ENCODE peak calls at places on chromosomes 6 and 20, in seven cellular contexts. J, I, N, X, A, K and O are unnamed samples.

GRCh38 chr6:154543638-154544037 is 33.2 kb upstream of the CNKSR3 start:
- DNase-seq in N (no peak), A (peak), J (no peak), K (no peak), X (no peak), I (no peak), O (no peak)

GRCh38 chr20:38847840-38848239 is 42.3 kb downstream of the PPP1R16B start:
- DNase-seq in I (no peak), J (no peak), A (no peak), K (no peak), N (no peak), X (no peak), O (no peak)

GRCh38 chr6:1481326-1481725 is 92.0 kb downstream of the FOXF2 start:
- DNase-seq in X (no peak), A (peak), I (peak), J (no peak), N (no peak), K (peak), O (peak)

GRCh38 chr6:85360794-85361642 is 88.9 kb upstream of the NT5E start:
- DNase-seq in J (peak), X (no peak), N (peak), A (peak), K (peak), I (peak), O (peak)

GRCh38 chr6:4295058-4295788 is 159.8 kb upstream of the ECI2 start:
- DNase-seq in A (no peak), I (no peak), K (no peak), X (no peak), J (no peak), N (no peak), O (no peak)

GRCh38 chr20:19396466-19397081 is 184.1 kb downstream of the SLC24A3 start:
- DNase-seq in N (no peak), A (no peak), J (no peak), I (no peak), X (no peak), K (no peak), O (no peak)

GRCh38 chr6:52392944-52393343 is 27.2 kb upstream of the EFHC1 start:
- DNase-seq in N (no peak), I (no peak), A (peak), X (no peak), J (no peak), K (peak), O (no peak)

GRCh38 chr6:89299451-89299850 is 15.6 kb downstream of the GABRR2 start:
- DNase-seq in J (no peak), X (no peak), N (peak), A (no peak), I (peak), K (peak), O (no peak)

GRCh38 chr6:152305672-152306071 is 331.5 kb downstream of the SYNE1 start:
- DNase-seq in K (no peak), N (no peak), X (no peak), I (no peak), A (no peak), J (no peak), O (no peak)

GRCh38 chr20:34524426-34524825 is 8.2 kb downstream of the DYNLRB1 start:
- DNase-seq in I (no peak), N (no peak), J (no peak), K (no peak), X (no peak), A (no peak), O (no peak)

GRCh38 chr6:121760640-121761213 is 325.3 kb downstream of the GJA1 start:
- DNase-seq in A (no peak), K (no peak), J (no peak), I (no peak), X (no peak), N (peak), O (no peak)
- H3K27ac ChIP-seq in A (no peak), K (no peak), J (no peak), I (no peak), X (no peak), N (no peak), O (no peak)

DNA sequence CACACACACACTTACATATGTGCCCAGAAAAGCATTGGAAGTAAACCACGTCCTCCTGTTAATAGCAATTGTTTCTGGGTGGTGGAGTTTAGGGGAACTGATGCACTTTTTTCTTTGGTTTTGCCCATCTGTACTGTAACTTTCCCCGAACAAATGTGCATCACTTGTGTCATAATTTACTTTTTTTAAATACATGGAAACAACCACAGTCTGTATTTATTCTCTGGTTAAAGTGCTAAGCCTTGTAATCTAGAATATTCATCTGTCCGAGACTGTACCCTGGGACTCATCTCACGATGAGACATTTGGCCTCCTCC is 61.5 kb upstream of the CD93 start:
- DNase-seq in I (no peak), J (no peak), N (no peak), K (no peak), X (no peak), A (no peak), O (no peak)
- H3K27ac ChIP-seq in I (peak), J (no peak), N (no peak), K (peak), X (no peak), A (no peak), O (peak)

DNA sequence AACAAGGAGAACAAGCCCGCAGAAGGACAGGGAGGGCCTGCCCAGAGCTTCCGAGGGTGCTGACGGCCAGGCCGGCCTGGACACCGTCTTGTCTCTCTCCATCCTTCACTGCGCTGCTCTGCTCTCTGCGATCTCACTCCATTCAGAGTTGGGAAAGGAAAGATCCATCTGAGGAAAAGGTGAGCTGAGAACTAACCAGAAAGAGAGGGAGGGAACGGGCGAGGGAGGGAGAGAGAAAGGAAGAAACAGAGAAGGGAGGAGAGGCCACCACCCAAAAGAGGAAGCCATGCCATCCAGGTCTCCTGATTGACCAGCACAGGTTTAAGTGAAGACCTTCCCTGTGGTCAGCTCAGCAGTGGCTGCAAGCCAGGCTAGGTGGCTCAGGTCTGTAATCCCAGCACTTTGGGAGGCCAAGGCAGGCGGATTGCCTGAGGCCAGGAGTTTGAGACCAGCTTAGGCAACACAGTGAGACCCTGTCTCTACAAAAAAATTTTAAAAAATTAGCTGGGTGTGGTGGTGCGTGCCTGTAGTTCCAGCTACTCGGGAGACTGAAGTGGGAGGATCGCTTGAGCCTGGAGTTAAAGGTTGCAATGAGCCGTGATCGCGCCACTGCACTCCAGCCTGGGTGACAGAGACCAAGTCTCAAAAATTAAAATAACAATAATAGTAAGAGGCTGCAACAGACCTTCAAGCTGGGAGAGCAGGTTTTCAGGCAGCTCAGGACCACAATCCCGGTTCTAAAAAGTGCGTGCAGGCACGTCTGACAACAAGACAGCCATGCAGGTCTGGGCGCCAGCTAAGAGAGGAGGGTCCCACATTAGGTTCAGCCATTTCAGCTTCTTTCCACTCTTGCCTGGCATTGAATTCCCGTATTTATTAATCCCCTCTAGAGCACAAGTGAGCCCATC is 34.2 kb upstream of the DLGAP4 start:
- DNase-seq in J (no peak), N (no peak), I (no peak), K (no peak), A (no peak), X (no peak), O (no peak)
- H3K27ac ChIP-seq in J (no peak), N (no peak), I (no peak), K (no peak), A (no peak), X (no peak), O (no peak)

GRCh38 chr6:12419626-12420272 is 129.6 kb downstream of the EDN1 start:
- DNase-seq in I (peak), X (no peak), J (no peak), K (no peak), N (no peak), A (no peak), O (no peak)

GRCh38 chr6:12421596-12421995 is 131.4 kb downstream of the EDN1 start:
- DNase-seq in X (no peak), N (no peak), A (no peak), J (no peak), K (no peak), I (no peak), O (no peak)

GRCh38 chr6:12422848-12423247 is 132.7 kb downstream of the EDN1 start:
- DNase-seq in N (no peak), X (no peak), I (no peak), K (no peak), A (no peak), J (no peak), O (no peak)

GRCh38 chr6:12420626-12421025 is 130.5 kb downstream of the EDN1 start:
- DNase-seq in J (no peak), I (peak), A (no peak), X (no peak), N (no peak), K (peak), O (no peak)

DNA sequence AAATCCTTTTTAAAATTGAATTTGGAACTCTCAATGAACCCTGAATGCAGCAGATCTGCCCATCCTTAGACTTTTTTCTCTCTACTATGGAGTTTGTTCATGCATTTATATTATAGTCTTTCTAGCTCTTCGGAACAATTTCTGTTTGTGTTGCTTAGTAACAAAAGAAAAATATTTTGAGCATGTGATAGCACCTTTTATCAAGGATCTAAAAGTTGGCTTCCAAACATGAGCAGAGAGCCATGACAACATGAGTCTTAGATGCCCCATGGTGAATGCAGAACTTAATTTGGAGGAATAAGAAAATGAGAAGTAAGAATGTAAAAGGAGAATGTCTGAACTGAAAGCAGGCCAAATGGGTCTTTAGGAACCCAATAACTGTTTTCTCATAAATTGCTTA is 133.7 kb downstream of the EDN1 start:
- DNase-seq in N (no peak), J (no peak), X (no peak), A (peak), I (peak), K (no peak), O (no peak)
- H3K27ac ChIP-seq in N (no peak), J (no peak), X (no peak), A (no peak), I (peak), K (no peak), O (no peak)

GRCh38 chr6:25137497-25137896 is 141.7 kb upstream of the CARMIL1 start:
- DNase-seq in A (peak), J (no peak), K (no peak), N (no peak), I (no peak), X (no peak), O (no peak)

GRCh38 chr6:25136879-25137278 is 142.3 kb upstream of the CARMIL1 start:
- DNase-seq in N (no peak), K (no peak), X (no peak), A (peak), I (no peak), J (peak), O (no peak)

GRCh38 chr6:25132934-25133333 is 146.2 kb upstream of the CARMIL1 start:
- DNase-seq in I (no peak), K (no peak), J (no peak), X (no peak), N (peak), A (no peak), O (no peak)

GRCh38 chr6:25130518-25130917 is 148.7 kb upstream of the CARMIL1 start:
- DNase-seq in I (no peak), K (no peak), A (peak), N (no peak), X (no peak), J (no peak), O (no peak)

DNA sequence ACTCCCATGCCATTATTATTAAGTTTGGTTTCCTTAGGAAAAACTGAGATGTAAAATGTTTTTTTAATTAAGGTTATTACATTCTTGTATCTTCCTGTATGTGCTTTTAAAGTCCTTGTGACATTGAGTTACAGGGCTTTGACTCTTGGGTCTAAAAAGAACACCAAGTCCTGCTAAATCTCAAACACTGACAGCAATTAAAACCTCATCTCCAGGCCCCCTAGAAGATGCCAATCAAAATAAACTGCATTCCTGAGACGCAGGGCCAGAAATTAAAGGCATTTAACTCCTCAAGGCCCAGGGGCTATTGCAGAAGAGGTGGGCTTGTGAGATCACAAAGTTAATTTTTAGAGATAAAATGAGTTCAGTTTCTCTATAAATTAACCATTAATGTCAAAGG is 145.7 kb upstream of the CARMIL1 start:
- DNase-seq in K (no peak), A (no peak), J (no peak), N (no peak), X (no peak), I (no peak), O (no peak)
- H3K27ac ChIP-seq in K (no peak), A (no peak), J (no peak), N (no peak), X (no peak), I (no peak), O (no peak)

GRCh38 chr6:36580184-36580526 is 14.0 kb upstream of the SRSF3 start:
- DNase-seq in N (no peak), A (no peak), J (no peak), X (no peak), I (no peak), K (no peak), O (no peak)

GRCh38 chr6:36574679-36575078 is 19.5 kb upstream of the SRSF3 start:
- DNase-seq in I (no peak), X (no peak), N (no peak), K (no peak), A (no peak), J (no peak), O (no peak)

GRCh38 chr6:36576573-36576972 is 17.6 kb upstream of the SRSF3 start:
- DNase-seq in N (no peak), K (no peak), J (no peak), X (no peak), I (no peak), A (no peak), O (no peak)

GRCh38 chr6:36578030-36578825 is 15.9 kb upstream of the SRSF3 start:
- DNase-seq in I (no peak), X (no peak), N (no peak), J (no peak), K (no peak), A (no peak), O (no peak)

GRCh38 chr6:36577298-36577697 is 16.9 kb upstream of the SRSF3 start:
- DNase-seq in I (peak), K (peak), A (peak), N (no peak), X (peak), J (no peak), O (peak)
- H3K27ac ChIP-seq in I (peak), K (peak), A (no peak), N (no peak), X (no peak), J (no peak), O (peak)

GRCh38 chr20:59623583-59623982 is 19.2 kb downstream of the PHACTR3 start:
- DNase-seq in I (no peak), K (no peak), J (no peak), A (no peak), N (no peak), X (no peak), O (no peak)
- H3K27ac ChIP-seq in I (no peak), K (no peak), J (no peak), A (no peak), N (no peak), X (no peak), O (no peak)

GRCh38 chr6:167396068-167396658 is 71.3 kb downstream of the TTLL2 start:
- DNase-seq in K (no peak), J (no peak), I (no peak), A (no peak), X (no peak), N (no peak), O (no peak)
- H3K27ac ChIP-seq in K (no peak), J (no peak), I (no peak), A (no peak), X (no peak), N (no peak), O (no peak)

GRCh38 chr6:131949615-131949908 is 1.6 kb downstream of the CCN2 start:
- DNase-seq in X (no peak), I (no peak), N (no peak), A (peak), K (no peak), J (no peak), O (peak)

GRCh38 chr6:131951576-131952230 is 531 bp upstream of the CCN2 start:
- DNase-seq in J (no peak), A (peak), N (no peak), X (no peak), K (peak), I (no peak), O (no peak)

GRCh38 chr6:131948692-131949614 is 2.2 kb downstream of the CCN2 start:
- DNase-seq in X (no peak), J (no peak), I (no peak), N (peak), A (peak), K (peak), O (peak)

GRCh38 chr6:131949909-131950766 is 1.0 kb downstream of the CCN2 start:
- DNase-seq in I (peak), J (peak), X (peak), A (peak), K (peak), N (peak), O (peak)

DNA sequence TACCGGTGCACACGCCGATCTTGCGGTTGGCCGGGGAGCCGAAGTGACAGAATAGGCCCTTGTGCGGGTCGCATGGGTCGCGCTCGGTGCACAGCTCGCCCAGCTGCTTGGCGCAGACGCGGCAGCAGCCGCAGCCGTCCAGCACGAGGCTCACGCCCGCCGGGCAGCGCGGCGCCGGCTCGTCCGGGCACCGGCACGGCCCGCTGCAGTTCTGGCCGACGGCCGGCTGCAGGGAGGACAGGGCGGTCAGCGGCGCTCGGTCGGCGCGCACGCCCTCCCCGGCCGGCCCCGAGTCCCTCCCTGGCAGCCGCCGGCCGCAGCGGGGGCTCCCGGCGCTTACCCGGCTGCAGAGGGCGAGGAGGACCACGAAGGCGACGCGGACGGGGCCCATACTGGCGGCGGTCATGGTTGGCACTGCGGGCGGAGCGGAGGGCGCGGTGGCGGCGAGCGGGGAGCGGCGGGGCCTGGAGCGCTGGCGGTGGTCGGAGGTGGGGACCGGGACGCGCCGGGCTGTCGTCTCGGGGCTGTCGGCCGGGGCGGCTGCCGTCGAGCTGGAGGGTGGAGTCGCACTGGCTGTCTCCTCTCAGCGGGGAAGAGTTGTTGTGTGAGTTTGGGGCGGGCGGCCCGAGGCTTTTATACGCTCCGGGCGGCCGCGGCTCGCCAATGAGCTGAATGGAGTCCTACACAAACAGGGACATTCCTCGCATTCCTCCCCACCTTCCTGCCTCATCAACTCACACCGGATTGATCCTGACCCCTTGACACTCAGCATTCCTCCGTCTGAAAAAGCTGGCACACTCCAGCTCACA is at the start of gene CCN2:
- DNase-seq in K (peak), N (peak), J (peak), I (peak), A (peak), X (peak), O (peak)
- H3K27ac ChIP-seq in K (no peak), N (peak), J (no peak), I (peak), A (peak), X (peak), O (peak)

GRCh38 chr6:124995645-124996325 is 33.5 kb downstream of the RNF217 start:
- DNase-seq in X (no peak), J (no peak), I (no peak), N (no peak), A (no peak), K (no peak), O (no peak)
- H3K27ac ChIP-seq in X (no peak), J (no peak), I (peak), N (no peak), A (no peak), K (no peak), O (no peak)